ENCODE peak calls at places on chromosomes 7 and 10, in nine cellular contexts. D, B, N, H, W, K, S, T and C are unnamed samples.

GRCh38 chr7:46139079-46139478 is 218.0 kb upstream of the IGFBP3 start:
- DNase-seq in D (peak; percentile 68), B (no peak), N (no peak), H (no peak), W (no peak), K (no peak), S (peak; percentile 37), T (no peak), C (no peak)

GRCh38 chr10:125000366-125001312 is 58.7 kb downstream of the ZRANB1 start:
- DNase-seq in D (no peak), B (no peak), N (no peak), H (no peak), W (peak; percentile 42), K (no peak), S (no peak), T (no peak), C (no peak)

GRCh38 chr7:130454959-130455358 is 14.1 kb upstream of the CEP41 start:
- DNase-seq in D (no peak), B (no peak), N (no peak), H (no peak), W (no peak), K (no peak), S (no peak), T (no peak), C (no peak)

GRCh38 chr10:60491162-60491561 is 101.5 kb upstream of the ANK3 start:
- DNase-seq in D (no peak), B (no peak), N (no peak), H (no peak), W (no peak), K (no peak), S (no peak), T (no peak), C (no peak)

GRCh38 chr10:13865758-13866491 is 279.2 kb downstream of the PRPF18 start:
- DNase-seq in D (peak; percentile 78), B (no peak), N (no peak), H (no peak), W (no peak), K (no peak), S (no peak), T (no peak), C (no peak)

GRCh38 chr10:19332304-19332703 is 283.7 kb downstream of the MALRD1 start:
- DNase-seq in D (no peak), B (no peak), N (no peak), H (no peak), W (no peak), K (no peak), S (no peak), T (no peak), C (no peak)

GRCh38 chr7:48481235-48481634 is 310.0 kb downstream of the ABCA13 start:
- DNase-seq in D (peak; percentile 5), B (no peak), N (no peak), H (no peak), W (no peak), K (no peak), S (no peak), T (no peak), C (no peak)

GRCh38 chr10:21961847-21962246 is 41.7 kb downstream of the DNAJC1 start:
- DNase-seq in D (no peak), B (no peak), N (no peak), H (no peak), W (no peak), K (no peak), S (no peak), T (no peak), C (peak; percentile 88)

GRCh38 chr10:119643306-119644214 is 7.6 kb upstream of the BAG3 start:
- DNase-seq in D (peak; percentile 32), B (no peak), N (no peak), H (no peak), W (no peak), K (no peak), S (no peak), T (no peak), C (no peak)

GRCh38 chr10:131931981-131932380 is 31.2 kb downstream of the PPP2R2D start:
- DNase-seq in D (no peak), B (no peak), N (no peak), H (no peak), W (no peak), K (no peak), S (no peak), T (no peak), C (no peak)

GRCh38 chr7:138876326-138876725 is 78.3 kb upstream of the ATP6V0A4 start:
- DNase-seq in D (peak; percentile 4), B (no peak), N (no peak), H (no peak), W (no peak), K (no peak), S (no peak), T (no peak), C (no peak)

GRCh38 chr7:17434841-17435692 is 136.6 kb downstream of the AHR start:
- DNase-seq in D (peak; percentile 20), B (no peak), N (no peak), H (no peak), W (no peak), K (no peak), S (no peak), T (peak; percentile 22), C (no peak)

GRCh38 chr7:80014507-80014906 is 120.1 kb upstream of the GNAI1 start:
- DNase-seq in D (no peak), B (no peak), N (no peak), H (no peak), W (no peak), K (no peak), S (peak; percentile 10), T (no peak), C (no peak)

GRCh38 chr7:44159824-44160630 is 18.9 kb upstream of the MYL7 start:
- DNase-seq in D (no peak), B (no peak), N (no peak), H (no peak), W (no peak), K (no peak), S (no peak), T (no peak), C (no peak)

GRCh38 chr7:116991233-116991632 is 37.9 kb downstream of the ST7 start:
- DNase-seq in D (no peak), B (no peak), N (no peak), H (no peak), W (no peak), K (no peak), S (no peak), T (no peak), C (no peak)

GRCh38 chr10:58764087-58764747 is 251.5 kb downstream of the BICC1 start:
- DNase-seq in D (no peak), B (no peak), N (no peak), H (no peak), W (no peak), K (no peak), S (no peak), T (no peak), C (no peak)

GRCh38 chr7:135728136-135728669 is at the start of gene SLC13A4:
- DNase-seq in D (no peak), B (no peak), N (no peak), H (no peak), W (no peak), K (no peak), S (no peak), T (no peak), C (peak; percentile 88)

GRCh38 chr10:31888442-31888841 is 40.2 kb downstream of the ARHGAP12 start:
- DNase-seq in D (no peak), B (no peak), N (no peak), H (no peak), W (no peak), K (no peak), S (no peak), T (no peak), C (no peak)

GRCh38 chr10:129845081-129845823 is 118.8 kb downstream of the EBF3 start:
- DNase-seq in D (no peak), B (no peak), N (no peak), H (no peak), W (no peak), K (no peak), S (no peak), T (no peak), C (no peak)

GRCh38 chr7:33722383-33723096 is 182.8 kb upstream of the BMPER start:
- DNase-seq in D (peak; percentile 79), B (no peak), N (no peak), H (no peak), W (peak; percentile 42), K (no peak), S (peak; percentile 73), T (no peak), C (no peak)

GRCh38 chr7:32290015-32290414 is 200.2 kb downstream of the LSM5 start:
- DNase-seq in D (no peak), B (no peak), N (no peak), H (no peak), W (peak; percentile 42), K (peak; percentile 77), S (no peak), T (no peak), C (no peak)

GRCh38 chr10:61904711-61905445 is 3.4 kb downstream of the ARID5B start:
- DNase-seq in D (peak; percentile 75), B (peak; percentile 69), N (peak; percentile 0), H (peak; percentile 36), W (no peak), K (no peak), S (peak; percentile 79), T (no peak), C (peak; percentile 55)

GRCh38 chr10:61763778-61764177 is 101.0 kb downstream of the CABCOCO1 start:
- DNase-seq in D (no peak), B (no peak), N (no peak), H (no peak), W (no peak), K (no peak), S (no peak), T (no peak), C (no peak)